ENCODE peak calls at places on chromosomes 1 and 21, in seven cellular contexts. Z is hepatocyte, S is GM23248, D is HCT116, Q is PC-9, U is OCI-LY7, T is GM23338. A is an unnamed sample. For H3K9me2 and H3K4me1, the result is how much of the 10 kb centered on the place peaks cover.

GRCh38 chr21:46297311-46298082 is 11.4 kb downstream of the YBEY start:
- DNase-seq in U (no peak), S (peak), T (peak), Z (no peak), Q (no peak), D (no peak), A (no peak)

GRCh38 chr1:30829889-30830288 is 72.3 kb upstream of the LAPTM5 start:
- DNase-seq in Z (no peak), D (no peak), Q (no peak), U (no peak), S (no peak), T (no peak), A (no peak)

GRCh38 chr1:111733183-111733995 is 5.8 kb downstream of the INKA2 start:
- DNase-seq in U (no peak), T (no peak), Q (peak), D (no peak), S (peak), Z (peak), A (no peak)

GRCh38 chr1:89762431-89762800 is 58.4 kb upstream of the LRRC8D start:
- DNase-seq in S (no peak), T (no peak), Q (no peak), Z (no peak), D (no peak), U (no peak), A (no peak)

GRCh38 chr1:64826991-64827390 is 82.1 kb downstream of the RAVER2 start:
- DNase-seq in S (peak), Q (no peak), U (no peak), T (no peak), Z (no peak), D (no peak), A (no peak)

GRCh38 chr1:185483647-185484450 is 166.8 kb upstream of the IVNS1ABP start:
- DNase-seq in D (no peak), U (no peak), Q (peak), S (peak), T (peak), Z (peak), A (no peak)

GRCh38 chr1:220925707-220926106 is 46.5 kb downstream of the HLX start:
- DNase-seq in U (no peak), Q (no peak), Z (no peak), S (peak), T (no peak), D (no peak), A (no peak)

GRCh38 chr1:48691429-48692001 is 85.2 kb downstream of the BEND5 start:
- DNase-seq in D (no peak), T (no peak), Z (no peak), Q (no peak), U (no peak), S (no peak), A (no peak)

GRCh38 chr1:5648410-5649165 is 343.6 kb downstream of the NPHP4 start:
- DNase-seq in D (no peak), T (no peak), S (no peak), Q (peak), Z (no peak), U (peak), A (no peak)

GRCh38 chr1:244022859-244023258 is 28.2 kb upstream of the ZBTB18 start:
- DNase-seq in U (no peak), D (no peak), Z (no peak), S (no peak), Q (no peak), T (no peak), A (no peak)

GRCh38 chr1:244030481-244031040 is 20.5 kb upstream of the ZBTB18 start:
- DNase-seq in T (no peak), U (no peak), Q (no peak), S (no peak), Z (no peak), D (no peak), A (no peak)

GRCh38 chr1:244028701-244029100 is 22.4 kb upstream of the ZBTB18 start:
- DNase-seq in D (no peak), S (no peak), T (no peak), U (no peak), Z (no peak), Q (no peak), A (no peak)

GRCh38 chr1:244029137-244029536 is 21.9 kb upstream of the ZBTB18 start:
- DNase-seq in D (no peak), Q (no peak), U (no peak), Z (no peak), S (peak), T (no peak), A (no peak)

GRCh38 chr1:244027491-244027890 is 23.6 kb upstream of the ZBTB18 start:
- DNase-seq in Q (no peak), D (no peak), U (no peak), Z (no peak), S (no peak), T (no peak), A (no peak)
- H3K9me2 ChIP-seq in Q (under half), D (under half), U (under half), Z (under half), S (under half), T (under half), A (under half)

GRCh38 chr1:164609084-164609483 is 50.1 kb downstream of the PBX1 start:
- DNase-seq in Z (no peak), T (no peak), U (no peak), Q (no peak), D (no peak), S (no peak), A (no peak)
- H3K4me1 ChIP-seq in Z (under half), T (half or more), U (under half), Q (under half), D (under half), S (under half), A (under half)

DNA sequence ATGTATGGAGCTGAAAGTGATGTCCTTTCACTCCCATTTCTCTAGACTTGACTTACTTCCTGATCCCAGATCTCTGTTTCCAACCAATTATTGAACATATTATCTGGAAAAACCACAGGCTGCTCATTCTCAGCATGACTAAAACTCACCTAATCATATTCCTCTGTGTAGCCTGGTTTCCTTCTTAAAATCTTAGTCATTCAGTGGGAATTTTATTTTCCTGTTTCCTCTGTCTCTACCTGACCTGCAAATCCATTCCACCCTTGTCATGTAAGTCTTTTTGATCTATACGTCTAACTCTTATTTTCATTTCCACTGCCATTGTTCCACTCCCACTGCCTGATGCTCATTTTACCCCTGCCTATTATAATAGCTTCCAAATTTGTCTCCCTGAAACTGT is 67.9 kb upstream of the APOBEC4 start:
- DNase-seq in Z (no peak), U (no peak), T (no peak), S (no peak), D (no peak), Q (no peak), A (no peak)
- H3K9me2 ChIP-seq in Z (under half), U (under half), T (under half), S (under half), D (under half), Q (under half), A (under half)

GRCh38 chr1:39144943-39145650 is 59.4 kb upstream of the MACF1 start:
- DNase-seq in Q (no peak), U (no peak), T (no peak), S (no peak), D (no peak), Z (no peak), A (no peak)
- H3K4me1 ChIP-seq in Q (under half), U (under half), T (half or more), S (under half), D (under half), Z (under half), A (under half)

GRCh38 chr1:12335815-12336214 is 106.0 kb downstream of the VPS13D start:
- DNase-seq in U (no peak), S (no peak), T (no peak), Z (no peak), D (no peak), Q (no peak), A (no peak)
- H3K9me2 ChIP-seq in U (under half), S (under half), T (under half), Z (under half), D (under half), Q (under half), A (under half)

GRCh38 chr1:205294175-205294913 is 27.2 kb downstream of the NUAK2 start:
- DNase-seq in T (peak), Q (peak), Z (peak), S (peak), U (no peak), D (no peak), A (no peak)
- H3K4me1 ChIP-seq in T (under half), Q (half or more), Z (under half), S (under half), U (half or more), D (under half), A (under half)